ENCODE peak calls at places on chromosomes 13 and 19, in five cellular contexts. P is right atrium auricular region, K is AG08395, W is HT1080, R is tibial nerve. V is an unnamed sample.
A peak's percentile ranks its signal among the peaks of the same experiment; 100 is the strongest.

GRCh38 chr13:109204657-109205056 is 575.2 kb downstream of the MYO16 start:
- DNase-seq in P (no peak), K (no peak), W (no peak), R (no peak), V (no peak)

GRCh38 chr13:110711778-110712070 is 1.8 kb upstream of the ING1 start:
- DNase-seq in P (no peak), K (no peak), W (no peak), R (no peak), V (no peak)

GRCh38 chr13:26965976-26966375 is 205.4 kb upstream of the GPR12 start:
- DNase-seq in P (no peak), K (peak; percentile 24), W (no peak), R (no peak), V (no peak)

GRCh38 chr13:67736646-67737420 is 506.7 kb upstream of the PCDH9 start:
- DNase-seq in P (no peak), K (peak; percentile 5), W (peak; percentile 62), R (no peak), V (no peak)

GRCh38 chr19:14405380-14405757 is 13.8 kb downstream of the DDX39A start:
- DNase-seq in P (no peak), K (no peak), W (no peak), R (no peak), V (no peak)

GRCh38 chr13:34420975-34421719 is 520.9 kb upstream of the NBEA start:
- DNase-seq in P (no peak), K (no peak), W (no peak), R (no peak), V (no peak)

GRCh38 chr19:5913739-5914357 is at the start of gene CAPS:
- DNase-seq in P (no peak), K (peak; percentile 89), W (peak; percentile 80), R (peak; percentile 44), V (peak; percentile 37)

GRCh38 chr19:4277051-4277700 is 1.9 kb upstream of the SHD start:
- DNase-seq in P (no peak), K (peak; percentile 1), W (no peak), R (no peak), V (no peak)

GRCh38 chr19:15159251-15159650 is 41.5 kb downstream of the NOTCH3 start:
- DNase-seq in P (no peak), K (no peak), W (no peak), R (no peak), V (no peak)

GRCh38 chr13:23506821-23507210 is 63.4 kb upstream of the TNFRSF19 start:
- DNase-seq in P (no peak), K (peak; percentile 57), W (peak; percentile 29), R (no peak), V (no peak)

GRCh38 chr13:27839809-27840467 is 47.7 kb downstream of the GSX1 start:
- DNase-seq in P (peak; percentile 1), K (no peak), W (peak; percentile 15), R (no peak), V (no peak)

GRCh38 chr13:41058229-41059070 is 2.9 kb upstream of the WBP4 start:
- DNase-seq in P (no peak), K (no peak), W (no peak), R (no peak), V (no peak)

GRCh38 chr13:36979361-36980040 is 19.6 kb downstream of the ALG5 start:
- DNase-seq in P (no peak), K (no peak), W (no peak), R (no peak), V (no peak)

GRCh38 chr13:27450921-27451461 is 627 bp upstream of the MTIF3 start:
- DNase-seq in P (no peak), K (peak; percentile 44), W (peak; percentile 37), R (no peak), V (peak; percentile 27)

GRCh38 chr13:109198585-109198984 is 569.2 kb downstream of the MYO16 start:
- DNase-seq in P (no peak), K (no peak), W (no peak), R (no peak), V (peak; percentile 48)

GRCh38 chr19:2488942-2489731 is 13.2 kb downstream of the GADD45B start:
- DNase-seq in P (no peak), K (peak; percentile 70), W (no peak), R (no peak), V (no peak)

GRCh38 chr13:32415019-32415418 is 12.9 kb downstream of the N4BP2L1 start:
- DNase-seq in P (no peak), K (no peak), W (no peak), R (no peak), V (no peak)

GRCh38 chr19:41646589-41647204 is 19.8 kb upstream of the CEACAM4 start:
- DNase-seq in P (no peak), K (no peak), W (no peak), R (no peak), V (no peak)

GRCh38 chr13:89982406-89983085 is 1364.9 kb upstream of the MIR17HG start:
- DNase-seq in P (no peak), K (peak; percentile 2), W (no peak), R (no peak), V (no peak)

GRCh38 chr13:91767681-91768080 is 369.3 kb downstream of the GPC5 start:
- DNase-seq in P (no peak), K (no peak), W (no peak), R (no peak), V (no peak)

GRCh38 chr19:14775855-14776254 is 2.5 kb downstream of the ADGRE2 start:
- DNase-seq in P (no peak), K (no peak), W (no peak), R (no peak), V (no peak)

GRCh38 chr13:101757446-101758039 is 305.1 kb downstream of the ITGBL1 start:
- DNase-seq in P (no peak), K (peak; percentile 63), W (peak; percentile 44), R (no peak), V (no peak)

GRCh38 chr13:97239943-97240788 is 18.0 kb downstream of the MBNL2 start:
- DNase-seq in P (no peak), K (no peak), W (no peak), R (no peak), V (no peak)

GRCh38 chr13:113836917-113837553 is 26.8 kb downstream of the GAS6 start:
- DNase-seq in P (peak; percentile 78), K (peak; percentile 72), W (peak; percentile 90), R (peak; percentile 68), V (no peak)